ENCODE peak calls at places on chromosomes 13 and 19, in eight cellular contexts. G is H1, W is endothelial cell of umbilical vein, Q is mammary epithelial cell, C is hepatocyte, F is GM23338, Z is A549, X is PC-3. E is an unnamed sample.

GRCh38 chr13:28623782-28624706 is 34.9 kb upstream of the POMP start:
- DNase-seq in W (no peak), Q (peak), Z (no peak), X (no peak), C (no peak), F (no peak), G (no peak), E (peak)

GRCh38 chr13:24511019-24511823 is 1.4 kb downstream of the PARP4 start:
- DNase-seq in Q (peak), Z (peak), G (no peak), W (peak), F (peak), X (peak), C (peak), E (peak)

GRCh38 chr19:42401365-42402303 is 11.5 kb upstream of the CNFN start:
- DNase-seq in C (peak), Q (peak), G (peak), F (peak), W (peak), Z (peak), X (peak), E (peak)

GRCh38 chr19:13864513-13865242 is 12.3 kb upstream of the NANOS3 start:
- DNase-seq in Q (no peak), C (peak), Z (no peak), F (no peak), X (no peak), G (no peak), W (no peak), E (no peak)

GRCh38 chr13:111165189-111165588 is 50.1 kb downstream of the ARHGEF7 start:
- DNase-seq in C (no peak), X (no peak), Q (no peak), W (no peak), Z (no peak), F (no peak), G (no peak), E (no peak)

GRCh38 chr13:23447927-23448326 is 14.4 kb upstream of the SACS start:
- DNase-seq in X (no peak), Z (no peak), G (no peak), F (no peak), C (no peak), W (no peak), Q (no peak), E (peak)

GRCh38 chr13:108558489-108558888 is 70.9 kb upstream of the MYO16 start:
- DNase-seq in G (no peak), C (no peak), X (no peak), Q (no peak), F (no peak), W (no peak), Z (no peak), E (no peak)

GRCh38 chr13:50277127-50277526 is 261.9 kb downstream of the KCNRG start:
- DNase-seq in G (no peak), W (no peak), Q (peak), F (no peak), C (no peak), X (no peak), Z (no peak), E (no peak)

GRCh38 chr13:99003851-99004471 is 26.1 kb upstream of the DOCK9 start:
- DNase-seq in W (no peak), F (no peak), X (no peak), G (no peak), C (no peak), Z (no peak), Q (no peak), E (no peak)

GRCh38 chr19:30651691-30652090 is 279.5 kb downstream of the ZNF536 start:
- DNase-seq in C (no peak), X (no peak), G (no peak), F (no peak), Q (no peak), W (no peak), Z (no peak), E (no peak)

GRCh38 chr19:41324921-41325639 is 15.1 kb downstream of the CCDC97 start:
- DNase-seq in F (peak), Z (peak), X (peak), Q (no peak), G (peak), C (peak), W (peak), E (peak)

GRCh38 chr13:75202981-75203380 is 279.0 kb downstream of the TBC1D4 start:
- DNase-seq in W (no peak), F (no peak), Z (no peak), Q (no peak), G (no peak), C (no peak), X (no peak), E (no peak)
- H3K4me3 ChIP-seq in W (no peak), F (no peak), Z (no peak), Q (no peak), G (no peak), C (no peak), X (no peak), E (no peak)

DNA sequence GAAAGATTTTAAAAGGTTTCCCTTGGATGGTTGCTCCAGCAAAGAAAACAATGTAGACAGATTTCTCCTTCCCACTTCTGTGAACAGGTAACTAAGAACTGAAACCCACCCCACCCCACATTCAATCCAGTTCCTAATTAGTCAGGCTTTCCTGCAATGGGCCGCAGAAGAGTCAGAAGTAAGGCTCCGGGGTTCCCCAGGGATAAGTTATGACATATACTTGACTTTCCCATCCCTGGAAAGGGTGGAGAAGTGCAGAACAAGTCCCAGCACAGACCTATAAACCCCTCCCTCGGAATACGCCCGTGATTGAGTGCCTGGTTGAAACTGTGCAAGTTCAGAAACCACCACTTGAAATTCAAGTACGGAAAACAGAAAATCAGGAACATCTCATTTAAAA is 24.9 kb downstream of the RCBTB2 start:
- DNase-seq in F (no peak), X (no peak), Z (no peak), Q (peak), C (no peak), W (no peak), G (no peak), E (no peak)
- H3K4me2 ChIP-seq in F (no peak), X (no peak), Z (no peak), Q (peak), C (no peak), W (no peak), G (no peak), E (no peak)

GRCh38 chr13:109870281-109871017 is 84.1 kb upstream of the IRS2 start:
- DNase-seq in G (no peak), X (no peak), F (no peak), C (no peak), Q (no peak), Z (no peak), W (no peak), E (no peak)
- H3K4me3 ChIP-seq in G (no peak), X (no peak), F (no peak), C (no peak), Q (no peak), Z (peak), W (no peak), E (no peak)

GRCh38 chr19:53160350-53160749 is 1.5 kb upstream of the ZNF347 start:
- DNase-seq in X (no peak), C (no peak), G (no peak), F (no peak), Q (no peak), W (no peak), Z (no peak), E (no peak)

GRCh38 chr19:53157601-53158000 is 1.3 kb downstream of the ZNF347 start:
- DNase-seq in G (peak), X (peak), W (no peak), Q (peak), C (peak), F (peak), Z (no peak), E (peak)

GRCh38 chr19:53156888-53157287 is 2.0 kb downstream of the ZNF347 start:
- DNase-seq in Q (no peak), W (no peak), Z (no peak), F (no peak), G (no peak), X (no peak), C (no peak), E (no peak)

GRCh38 chr19:53161123-53161522 is 2.3 kb upstream of the ZNF347 start:
- DNase-seq in F (no peak), Z (no peak), Q (no peak), X (no peak), C (no peak), G (no peak), W (no peak), E (no peak)

DNA sequence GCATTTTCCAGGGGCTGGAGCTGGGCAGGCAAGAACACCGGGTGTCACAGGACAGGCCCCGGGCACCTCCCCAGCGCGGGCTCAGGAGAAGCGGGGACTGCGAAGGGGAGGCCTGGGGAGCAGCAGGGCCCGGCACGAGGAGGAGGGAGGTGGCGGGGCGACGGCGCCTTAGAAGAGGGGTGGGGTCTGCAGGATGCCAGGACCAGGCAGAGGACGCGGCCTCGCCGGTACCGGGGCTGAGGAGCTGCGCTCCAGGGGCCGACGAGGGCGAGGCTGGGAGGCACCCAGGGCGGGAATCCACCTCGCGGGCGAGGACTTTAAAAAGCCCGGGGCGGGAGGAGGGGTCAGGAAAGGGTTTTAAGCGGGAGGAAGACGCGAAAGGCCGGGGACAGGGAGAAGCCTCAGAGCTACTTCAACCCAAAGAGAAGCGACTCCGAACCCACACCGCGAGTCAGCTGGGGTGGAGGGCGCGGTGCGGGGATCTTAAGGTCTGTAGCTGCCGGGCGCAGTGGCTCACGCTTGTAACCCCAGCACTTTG is 665 bp downstream of the ZNF347 start:
- DNase-seq in Q (peak), X (peak), C (peak), F (peak), G (peak), W (peak), Z (no peak), E (peak)
- H3K4me2 ChIP-seq in Q (peak), X (peak), C (peak), F (peak), G (peak), W (peak), Z (no peak), E (peak)

DNA sequence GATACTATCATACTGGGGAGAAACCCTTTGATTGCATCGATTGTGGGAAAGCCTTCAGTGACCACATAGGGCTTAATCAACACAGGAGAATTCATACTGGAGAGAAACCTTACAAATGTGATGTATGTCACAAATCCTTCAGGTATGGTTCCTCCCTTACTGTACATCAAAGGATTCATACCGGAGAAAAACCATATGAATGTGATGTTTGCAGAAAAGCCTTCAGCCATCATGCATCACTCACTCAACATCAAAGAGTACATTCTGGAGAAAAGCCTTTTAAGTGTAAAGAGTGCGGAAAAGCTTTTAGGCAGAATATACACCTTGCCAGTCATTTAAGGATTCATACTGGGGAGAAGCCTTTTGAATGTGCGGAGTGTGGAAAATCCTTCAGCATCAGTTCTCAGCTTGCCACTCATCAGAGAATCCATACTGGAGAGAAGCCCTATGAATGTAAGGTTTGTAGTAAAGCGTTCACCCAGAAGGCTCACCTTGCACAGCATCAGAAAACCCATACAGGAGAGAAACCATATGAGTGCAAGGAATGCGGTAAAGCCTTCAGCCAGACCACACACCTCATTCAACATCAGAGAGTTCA is 12.9 kb upstream of the ZNF470 start:
- DNase-seq in W (no peak), X (no peak), C (no peak), Q (no peak), Z (no peak), G (no peak), F (no peak), E (peak)
- H3K4me3 ChIP-seq in W (no peak), X (no peak), C (no peak), Q (no peak), Z (no peak), G (no peak), F (no peak), E (peak)